ENCODE peak calls at places on chromosomes 5 and 9, in seven cellular contexts. One of them, this sample, is unnamed.

GRCh38 chr9:100670719-100671118 is 92.8 kb downstream of the CAVIN4 start:
- DNase-seq in endothelial cell: no peak
- DNase-seq in M059J: no peak
- DNase-seq in A549: no peak
- DNase-seq in body of pancreas: no peak
- DNase-seq in thoracic aorta: no peak
- DNase-seq in posterior vena cava: no peak
- DNase-seq in this sample: no peak

GRCh38 chr9:127360829-127361228 is 36.1 kb upstream of the SLC2A8 start:
- DNase-seq in posterior vena cava: no peak
- DNase-seq in endothelial cell: no peak
- DNase-seq in body of pancreas: no peak
- DNase-seq in A549: peak
- DNase-seq in M059J: peak
- DNase-seq in thoracic aorta: no peak
- DNase-seq in this sample: peak

GRCh38 chr5:33322632-33323031 is 118.1 kb upstream of the TARS1 start:
- DNase-seq in posterior vena cava: no peak
- DNase-seq in body of pancreas: no peak
- DNase-seq in thoracic aorta: no peak
- DNase-seq in endothelial cell: no peak
- DNase-seq in M059J: no peak
- DNase-seq in A549: no peak
- DNase-seq in this sample: no peak

GRCh38 chr9:297104-297794 is 82.6 kb downstream of the DOCK8 start:
- DNase-seq in thoracic aorta: no peak
- DNase-seq in body of pancreas: peak
- DNase-seq in A549: peak
- DNase-seq in endothelial cell: no peak
- DNase-seq in posterior vena cava: no peak
- DNase-seq in M059J: peak
- DNase-seq in this sample: no peak

GRCh38 chr5:158814521-158814920 is 285.2 kb downstream of the EBF1 start:
- DNase-seq in posterior vena cava: no peak
- DNase-seq in endothelial cell: no peak
- DNase-seq in thoracic aorta: no peak
- DNase-seq in M059J: no peak
- DNase-seq in body of pancreas: no peak
- DNase-seq in A549: no peak
- DNase-seq in this sample: no peak

GRCh38 chr5:143322931-143323330 is 80.6 kb downstream of the NR3C1 start:
- DNase-seq in endothelial cell: no peak
- DNase-seq in posterior vena cava: no peak
- DNase-seq in A549: no peak
- DNase-seq in M059J: no peak
- DNase-seq in thoracic aorta: no peak
- DNase-seq in body of pancreas: no peak
- DNase-seq in this sample: no peak

GRCh38 chr5:40410939-40411635 is 268.6 kb upstream of the PTGER4 start:
- DNase-seq in thoracic aorta: no peak
- DNase-seq in posterior vena cava: peak
- DNase-seq in A549: no peak
- DNase-seq in M059J: peak
- DNase-seq in endothelial cell: no peak
- DNase-seq in body of pancreas: no peak
- DNase-seq in this sample: no peak

GRCh38 chr5:72110401-72111013 is 3.2 kb downstream of the MAP1B start:
- DNase-seq in posterior vena cava: no peak
- DNase-seq in body of pancreas: no peak
- DNase-seq in M059J: no peak
- DNase-seq in thoracic aorta: no peak
- DNase-seq in endothelial cell: no peak
- DNase-seq in A549: no peak
- DNase-seq in this sample: no peak

GRCh38 chr5:133801431-133801830 is 167.0 kb downstream of the C5orf15 start:
- DNase-seq in body of pancreas: no peak
- DNase-seq in posterior vena cava: no peak
- DNase-seq in M059J: no peak
- DNase-seq in A549: no peak
- DNase-seq in thoracic aorta: no peak
- DNase-seq in endothelial cell: no peak
- DNase-seq in this sample: no peak

GRCh38 chr5:16889203-16889971 is 46.7 kb downstream of the MYO10 start:
- DNase-seq in posterior vena cava: no peak
- DNase-seq in A549: no peak
- DNase-seq in endothelial cell: no peak
- DNase-seq in M059J: peak
- DNase-seq in thoracic aorta: no peak
- DNase-seq in body of pancreas: no peak
- DNase-seq in this sample: peak

GRCh38 chr9:25678147-25678666 is at the start of gene TUSC1:
- DNase-seq in thoracic aorta: peak
- DNase-seq in endothelial cell: peak
- DNase-seq in body of pancreas: peak
- DNase-seq in posterior vena cava: peak
- DNase-seq in A549: peak
- DNase-seq in M059J: peak
- DNase-seq in this sample: peak

GRCh38 chr5:72497823-72498222 is 9.4 kb downstream of the ZNF366 start:
- DNase-seq in posterior vena cava: no peak
- DNase-seq in endothelial cell: no peak
- DNase-seq in M059J: no peak
- DNase-seq in thoracic aorta: no peak
- DNase-seq in A549: no peak
- DNase-seq in body of pancreas: no peak
- DNase-seq in this sample: no peak

GRCh38 chr9:105678163-105678562 is 15.9 kb downstream of the TAL2 start:
- DNase-seq in posterior vena cava: no peak
- DNase-seq in thoracic aorta: no peak
- DNase-seq in M059J: no peak
- DNase-seq in endothelial cell: no peak
- DNase-seq in A549: no peak
- DNase-seq in body of pancreas: no peak
- DNase-seq in this sample: no peak

GRCh38 chr5:178403956-178404600 is 171.5 kb upstream of the PHYKPL start:
- DNase-seq in body of pancreas: no peak
- DNase-seq in endothelial cell: no peak
- DNase-seq in thoracic aorta: no peak
- DNase-seq in A549: no peak
- DNase-seq in M059J: no peak
- DNase-seq in posterior vena cava: peak
- DNase-seq in this sample: no peak

GRCh38 chr5:147403659-147404640 is 105.9 kb downstream of the DPYSL3 start:
- DNase-seq in endothelial cell: no peak
- DNase-seq in posterior vena cava: peak
- DNase-seq in body of pancreas: peak
- DNase-seq in A549: peak
- DNase-seq in M059J: peak
- DNase-seq in thoracic aorta: peak
- DNase-seq in this sample: peak

GRCh38 chr9:33374190-33374589 is 28.2 kb downstream of the AQP7 start:
- DNase-seq in A549: no peak
- DNase-seq in M059J: no peak
- DNase-seq in posterior vena cava: no peak
- DNase-seq in body of pancreas: no peak
- DNase-seq in thoracic aorta: no peak
- DNase-seq in endothelial cell: no peak
- DNase-seq in this sample: no peak

GRCh38 chr9:112286906-112287305 is 46.5 kb downstream of the PTBP3 start:
- DNase-seq in M059J: no peak
- DNase-seq in body of pancreas: no peak
- DNase-seq in thoracic aorta: no peak
- DNase-seq in endothelial cell: no peak
- DNase-seq in posterior vena cava: no peak
- DNase-seq in A549: no peak
- DNase-seq in this sample: no peak

GRCh38 chr9:99590879-99591278 is 230.8 kb upstream of the NR4A3 start:
- DNase-seq in endothelial cell: no peak
- DNase-seq in thoracic aorta: no peak
- DNase-seq in A549: no peak
- DNase-seq in M059J: no peak
- DNase-seq in posterior vena cava: no peak
- DNase-seq in body of pancreas: no peak
- DNase-seq in this sample: no peak

GRCh38 chr5:38827525-38827924 is 18.3 kb upstream of the OSMR start:
- DNase-seq in posterior vena cava: no peak
- DNase-seq in thoracic aorta: no peak
- DNase-seq in endothelial cell: no peak
- DNase-seq in body of pancreas: no peak
- DNase-seq in M059J: peak
- DNase-seq in A549: no peak
- DNase-seq in this sample: peak

GRCh38 chr9:135247174-135247930 is 159.9 kb downstream of the OLFM1 start:
- DNase-seq in thoracic aorta: no peak
- DNase-seq in posterior vena cava: peak
- DNase-seq in body of pancreas: peak
- DNase-seq in M059J: no peak
- DNase-seq in endothelial cell: no peak
- DNase-seq in A549: no peak
- DNase-seq in this sample: no peak

GRCh38 chr5:96772542-96772941 is 35.2 kb downstream of the ERAP1 start:
- DNase-seq in posterior vena cava: no peak
- DNase-seq in thoracic aorta: no peak
- DNase-seq in endothelial cell: no peak
- DNase-seq in A549: no peak
- DNase-seq in body of pancreas: no peak
- DNase-seq in M059J: no peak
- DNase-seq in this sample: no peak

GRCh38 chr9:77421506-77422265 is 226.4 kb downstream of the GNA14 start:
- DNase-seq in A549: no peak
- DNase-seq in thoracic aorta: no peak
- DNase-seq in M059J: peak
- DNase-seq in body of pancreas: no peak
- DNase-seq in endothelial cell: no peak
- DNase-seq in posterior vena cava: no peak
- DNase-seq in this sample: no peak

GRCh38 chr9:1253098-1253979 is 203.2 kb downstream of the DMRT2 start:
- DNase-seq in A549: no peak
- DNase-seq in posterior vena cava: no peak
- DNase-seq in thoracic aorta: no peak
- DNase-seq in body of pancreas: no peak
- DNase-seq in M059J: no peak
- DNase-seq in endothelial cell: no peak
- DNase-seq in this sample: no peak

GRCh38 chr9:98374385-98375051 is 119.1 kb upstream of the TBC1D2 start:
- DNase-seq in endothelial cell: no peak
- DNase-seq in A549: peak
- DNase-seq in posterior vena cava: no peak
- DNase-seq in body of pancreas: peak
- DNase-seq in thoracic aorta: no peak
- DNase-seq in M059J: peak
- DNase-seq in this sample: peak

GRCh38 chr5:138180183-138180782 is 1.4 kb downstream of the KIF20A start:
- DNase-seq in M059J: peak
- DNase-seq in posterior vena cava: no peak
- DNase-seq in endothelial cell: peak
- DNase-seq in A549: peak
- DNase-seq in thoracic aorta: no peak
- DNase-seq in body of pancreas: no peak
- DNase-seq in this sample: peak

GRCh38 chr9:70389642-70390266 is 24.7 kb downstream of the KLF9 start:
- DNase-seq in posterior vena cava: no peak
- DNase-seq in M059J: peak
- DNase-seq in body of pancreas: no peak
- DNase-seq in thoracic aorta: no peak
- DNase-seq in A549: no peak
- DNase-seq in endothelial cell: peak
- DNase-seq in this sample: no peak

GRCh38 chr5:4905674-4906528 is 234.2 kb upstream of the ADAMTS16 start:
- DNase-seq in endothelial cell: peak
- DNase-seq in body of pancreas: no peak
- DNase-seq in A549: no peak
- DNase-seq in thoracic aorta: no peak
- DNase-seq in posterior vena cava: peak
- DNase-seq in M059J: peak
- DNase-seq in this sample: no peak

GRCh38 chr9:751137-752051 is 90.1 kb upstream of the DMRT1 start:
- DNase-seq in thoracic aorta: no peak
- DNase-seq in endothelial cell: no peak
- DNase-seq in body of pancreas: no peak
- DNase-seq in A549: no peak
- DNase-seq in posterior vena cava: no peak
- DNase-seq in M059J: peak
- DNase-seq in this sample: no peak